ENCODE peak calls at places on chromosomes 7 and 10, in five cellular contexts. One of them, this sample, is unnamed.

GRCh38 chr7:106420741-106421140 is 136.0 kb upstream of the NAMPT start:
- DNase-seq in CD4-positive, alpha-beta T cell: no peak
- DNase-seq in MCF 10A: no peak
- DNase-seq in foreskin fibroblast: no peak
- DNase-seq in adrenal gland: no peak
- DNase-seq in this sample: no peak

GRCh38 chr7:128427289-128427891 is 17.6 kb upstream of the IMPDH1 start:
- DNase-seq in CD4-positive, alpha-beta T cell: no peak
- DNase-seq in MCF 10A: peak; percentile 67
- DNase-seq in foreskin fibroblast: peak; percentile 18
- DNase-seq in adrenal gland: no peak
- DNase-seq in this sample: no peak

GRCh38 chr7:110977127-110977776 is 113.7 kb upstream of the LRRN3 start:
- DNase-seq in CD4-positive, alpha-beta T cell: no peak
- DNase-seq in MCF 10A: no peak
- DNase-seq in foreskin fibroblast: no peak
- DNase-seq in adrenal gland: no peak
- DNase-seq in this sample: no peak

GRCh38 chr7:102303669-102304422 is 17.2 kb downstream of the SH2B2 start:
- DNase-seq in CD4-positive, alpha-beta T cell: no peak
- DNase-seq in MCF 10A: no peak
- DNase-seq in foreskin fibroblast: no peak
- DNase-seq in adrenal gland: no peak
- DNase-seq in this sample: no peak

GRCh38 chr10:3755440-3756359 is 29.3 kb downstream of the KLF6 start:
- DNase-seq in CD4-positive, alpha-beta T cell: no peak
- DNase-seq in MCF 10A: no peak
- DNase-seq in foreskin fibroblast: peak; percentile 30
- DNase-seq in adrenal gland: peak; percentile 50
- DNase-seq in this sample: no peak

GRCh38 chr7:44373418-44373740 is 48.0 kb upstream of the CAMK2B start:
- DNase-seq in CD4-positive, alpha-beta T cell: no peak
- DNase-seq in MCF 10A: no peak
- DNase-seq in foreskin fibroblast: no peak
- DNase-seq in adrenal gland: no peak
- DNase-seq in this sample: no peak

GRCh38 chr7:19117081-19117869 is at the start of gene TWIST1:
- DNase-seq in CD4-positive, alpha-beta T cell: no peak
- DNase-seq in MCF 10A: peak; percentile 68
- DNase-seq in foreskin fibroblast: peak; percentile 99
- DNase-seq in adrenal gland: peak; percentile 46
- DNase-seq in this sample: peak; percentile 61

GRCh38 chr7:98137826-98138151 is 31.1 kb downstream of the LMTK2 start:
- DNase-seq in CD4-positive, alpha-beta T cell: no peak
- DNase-seq in MCF 10A: no peak
- DNase-seq in foreskin fibroblast: no peak
- DNase-seq in adrenal gland: no peak
- DNase-seq in this sample: no peak

GRCh38 chr7:14836006-14836405 is 66.5 kb downstream of the DGKB start:
- DNase-seq in CD4-positive, alpha-beta T cell: no peak
- DNase-seq in MCF 10A: no peak
- DNase-seq in foreskin fibroblast: no peak
- DNase-seq in adrenal gland: no peak
- DNase-seq in this sample: no peak

GRCh38 chr10:96470108-96470743 is 43.5 kb downstream of the TLL2 start:
- DNase-seq in CD4-positive, alpha-beta T cell: no peak
- DNase-seq in MCF 10A: peak; percentile 66
- DNase-seq in foreskin fibroblast: no peak
- DNase-seq in adrenal gland: peak; percentile 28
- DNase-seq in this sample: no peak

GRCh38 chr7:507623-508305 is 11.9 kb downstream of the PDGFA start:
- DNase-seq in CD4-positive, alpha-beta T cell: no peak
- DNase-seq in MCF 10A: no peak
- DNase-seq in foreskin fibroblast: no peak
- DNase-seq in adrenal gland: no peak
- DNase-seq in this sample: no peak

GRCh38 chr7:68725843-68726242 is 872.4 kb upstream of the AUTS2 start:
- DNase-seq in CD4-positive, alpha-beta T cell: no peak
- DNase-seq in MCF 10A: no peak
- DNase-seq in foreskin fibroblast: no peak
- DNase-seq in adrenal gland: no peak
- DNase-seq in this sample: no peak
- TF ChIP-seq CTCF in CD4-positive, alpha-beta T cell: no peak
- TF ChIP-seq CTCF in MCF 10A: no peak
- TF ChIP-seq CTCF in foreskin fibroblast: no peak
- TF ChIP-seq CTCF in adrenal gland: no peak
- TF ChIP-seq CTCF in this sample: no peak

GRCh38 chr7:95190515-95190914 is 133.8 kb downstream of the PON1 start:
- DNase-seq in CD4-positive, alpha-beta T cell: no peak
- DNase-seq in MCF 10A: no peak
- DNase-seq in foreskin fibroblast: no peak
- DNase-seq in adrenal gland: no peak
- DNase-seq in this sample: no peak
- TF ChIP-seq CTCF in CD4-positive, alpha-beta T cell: no peak
- TF ChIP-seq CTCF in MCF 10A: no peak
- TF ChIP-seq CTCF in foreskin fibroblast: no peak
- TF ChIP-seq CTCF in adrenal gland: no peak
- TF ChIP-seq CTCF in this sample: no peak

DNA sequence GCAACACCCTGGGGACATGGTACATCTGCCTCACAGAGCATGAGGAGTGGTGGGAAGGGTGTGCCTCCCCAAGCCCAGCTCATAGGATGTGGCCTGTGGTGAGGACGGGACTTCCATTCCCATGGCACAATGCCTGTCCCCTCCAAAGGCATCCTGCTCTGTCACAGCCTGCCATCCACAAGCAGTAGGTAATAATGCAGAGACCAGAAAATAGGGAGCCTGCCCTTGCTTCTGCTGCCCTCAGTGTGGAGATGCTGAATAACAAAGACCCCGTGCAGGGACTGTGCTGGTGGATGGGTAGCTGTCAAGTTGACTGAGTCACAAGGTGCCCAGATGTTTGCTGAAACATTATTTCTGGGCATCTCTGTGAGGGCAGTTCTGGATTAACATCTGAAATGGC is 199.9 kb upstream of the GRB10 start:
- DNase-seq in CD4-positive, alpha-beta T cell: no peak
- DNase-seq in MCF 10A: no peak
- DNase-seq in foreskin fibroblast: no peak
- DNase-seq in adrenal gland: no peak
- DNase-seq in this sample: no peak
- TF ChIP-seq CTCF in CD4-positive, alpha-beta T cell: no peak
- TF ChIP-seq CTCF in MCF 10A: no peak
- TF ChIP-seq CTCF in foreskin fibroblast: no peak
- TF ChIP-seq CTCF in adrenal gland: no peak
- TF ChIP-seq CTCF in this sample: no peak

DNA sequence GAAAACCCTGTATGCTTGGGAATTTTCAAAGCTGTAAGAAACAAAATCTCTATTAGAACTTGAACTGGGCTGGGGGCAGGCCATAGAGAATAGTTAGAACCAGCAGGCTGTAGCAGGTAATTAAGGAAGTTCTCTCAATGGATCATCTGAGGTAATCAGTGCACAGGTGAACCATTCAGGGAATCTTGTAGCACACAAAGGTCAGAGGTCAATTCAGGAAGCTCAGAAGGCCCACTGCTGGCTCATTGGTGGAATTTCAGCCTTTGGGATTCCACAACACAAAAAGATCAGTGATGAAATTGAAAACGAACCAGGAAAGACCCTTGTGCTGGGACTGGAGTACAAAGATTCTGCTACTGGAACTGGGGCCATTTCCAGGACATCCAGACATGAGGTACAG is 82.0 kb downstream of the TMEM168 start:
- DNase-seq in CD4-positive, alpha-beta T cell: no peak
- DNase-seq in MCF 10A: peak; percentile 1
- DNase-seq in foreskin fibroblast: no peak
- DNase-seq in adrenal gland: no peak
- DNase-seq in this sample: no peak
- TF ChIP-seq CTCF in CD4-positive, alpha-beta T cell: no peak
- TF ChIP-seq CTCF in MCF 10A: no peak
- TF ChIP-seq CTCF in foreskin fibroblast: no peak
- TF ChIP-seq CTCF in adrenal gland: no peak
- TF ChIP-seq CTCF in this sample: no peak

GRCh38 chr10:124419635-124420034 is 912 bp upstream of the OAT start:
- DNase-seq in CD4-positive, alpha-beta T cell: no peak
- DNase-seq in MCF 10A: no peak
- DNase-seq in foreskin fibroblast: no peak
- DNase-seq in adrenal gland: peak; percentile 30
- DNase-seq in this sample: no peak

GRCh38 chr10:124417846-124418725 is 637 bp downstream of the OAT start:
- DNase-seq in CD4-positive, alpha-beta T cell: peak; percentile 18
- DNase-seq in MCF 10A: peak; percentile 55
- DNase-seq in foreskin fibroblast: peak; percentile 43
- DNase-seq in adrenal gland: peak; percentile 67
- DNase-seq in this sample: peak; percentile 28

GRCh38 chr10:124420254-124420653 is 1.5 kb upstream of the OAT start:
- DNase-seq in CD4-positive, alpha-beta T cell: no peak
- DNase-seq in MCF 10A: no peak
- DNase-seq in foreskin fibroblast: no peak
- DNase-seq in adrenal gland: no peak
- DNase-seq in this sample: no peak

GRCh38 chr10:124416733-124417132 is 2.0 kb downstream of the OAT start:
- DNase-seq in CD4-positive, alpha-beta T cell: no peak
- DNase-seq in MCF 10A: peak; percentile 40
- DNase-seq in foreskin fibroblast: peak; percentile 6
- DNase-seq in adrenal gland: no peak
- DNase-seq in this sample: no peak

DNA sequence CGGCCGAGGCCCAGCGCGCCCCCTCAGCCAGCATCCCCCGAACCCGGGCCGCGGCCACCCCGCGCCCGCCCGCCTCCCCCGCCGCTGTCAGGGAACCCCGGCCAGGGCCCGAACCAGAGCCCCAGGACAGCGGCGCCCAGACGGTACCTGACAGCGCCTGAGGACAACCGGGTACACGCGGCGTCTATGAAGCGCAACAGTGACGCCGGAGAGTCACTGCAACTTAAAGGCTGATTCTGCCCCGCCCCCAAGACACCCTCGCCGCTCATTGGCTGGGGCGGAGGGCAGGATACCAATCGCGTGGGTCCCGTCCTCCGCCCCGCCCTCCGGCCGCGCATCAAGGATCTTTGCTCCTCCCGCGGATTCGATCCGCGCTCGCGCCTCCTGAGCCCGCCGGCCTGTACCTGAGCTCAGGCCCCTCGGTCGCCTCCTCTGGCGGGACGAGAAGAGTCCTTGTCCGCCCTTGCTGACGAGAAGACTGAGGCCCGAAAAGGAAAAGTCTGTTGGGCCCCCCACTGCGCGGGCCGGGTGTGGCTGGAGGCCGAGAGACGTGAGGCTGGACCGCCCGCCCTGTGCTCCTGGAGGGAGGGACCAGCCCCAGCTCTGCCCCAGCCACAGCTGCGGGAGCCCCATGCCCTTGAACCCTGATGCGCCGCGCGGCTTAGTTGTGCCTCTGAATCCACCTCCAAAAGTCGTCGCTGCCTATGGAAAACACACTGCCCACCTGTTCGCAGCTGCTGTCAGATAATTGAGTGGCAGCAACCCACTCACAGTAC is at the start of gene OAT:
- DNase-seq in CD4-positive, alpha-beta T cell: peak; percentile 93
- DNase-seq in MCF 10A: peak; percentile 97
- DNase-seq in foreskin fibroblast: peak; percentile 94
- DNase-seq in adrenal gland: peak; percentile 98
- DNase-seq in this sample: peak; percentile 96
- TF ChIP-seq CTCF in CD4-positive, alpha-beta T cell: no peak
- TF ChIP-seq CTCF in MCF 10A: no peak
- TF ChIP-seq CTCF in foreskin fibroblast: no peak
- TF ChIP-seq CTCF in adrenal gland: no peak
- TF ChIP-seq CTCF in this sample: no peak

GRCh38 chr10:119003572-119004289 is 25.8 kb upstream of the NANOS1 start:
- DNase-seq in CD4-positive, alpha-beta T cell: no peak
- DNase-seq in MCF 10A: peak; percentile 60
- DNase-seq in foreskin fibroblast: no peak
- DNase-seq in adrenal gland: no peak
- DNase-seq in this sample: no peak
- TF ChIP-seq CTCF in CD4-positive, alpha-beta T cell: no peak
- TF ChIP-seq CTCF in MCF 10A: no peak
- TF ChIP-seq CTCF in foreskin fibroblast: no peak
- TF ChIP-seq CTCF in adrenal gland: no peak
- TF ChIP-seq CTCF in this sample: no peak

DNA sequence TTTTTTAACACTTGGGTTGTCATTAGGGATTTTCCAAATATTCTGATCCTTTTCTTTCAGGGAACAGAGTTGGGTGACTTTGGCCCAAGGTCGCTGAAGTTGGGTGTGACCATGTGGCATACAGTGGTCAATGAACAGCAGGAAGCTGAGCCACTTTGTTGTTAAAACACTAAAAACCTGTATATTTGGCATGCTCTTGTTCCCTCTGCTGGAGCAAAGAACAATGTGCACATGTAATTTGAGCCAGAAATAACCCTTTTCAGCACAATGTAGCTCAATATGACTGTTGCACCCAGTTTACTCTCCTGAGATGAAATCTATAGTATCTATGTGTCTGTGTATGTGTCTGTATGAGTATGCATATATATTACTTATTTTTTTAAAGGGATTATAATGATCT is 74.9 kb downstream of the ADCYAP1R1 start:
- DNase-seq in CD4-positive, alpha-beta T cell: no peak
- DNase-seq in MCF 10A: peak; percentile 12
- DNase-seq in foreskin fibroblast: peak; percentile 14
- DNase-seq in adrenal gland: no peak
- DNase-seq in this sample: no peak
- TF ChIP-seq CTCF in CD4-positive, alpha-beta T cell: no peak
- TF ChIP-seq CTCF in MCF 10A: no peak
- TF ChIP-seq CTCF in foreskin fibroblast: peak; percentile 41
- TF ChIP-seq CTCF in adrenal gland: peak; percentile 21
- TF ChIP-seq CTCF in this sample: no peak

DNA sequence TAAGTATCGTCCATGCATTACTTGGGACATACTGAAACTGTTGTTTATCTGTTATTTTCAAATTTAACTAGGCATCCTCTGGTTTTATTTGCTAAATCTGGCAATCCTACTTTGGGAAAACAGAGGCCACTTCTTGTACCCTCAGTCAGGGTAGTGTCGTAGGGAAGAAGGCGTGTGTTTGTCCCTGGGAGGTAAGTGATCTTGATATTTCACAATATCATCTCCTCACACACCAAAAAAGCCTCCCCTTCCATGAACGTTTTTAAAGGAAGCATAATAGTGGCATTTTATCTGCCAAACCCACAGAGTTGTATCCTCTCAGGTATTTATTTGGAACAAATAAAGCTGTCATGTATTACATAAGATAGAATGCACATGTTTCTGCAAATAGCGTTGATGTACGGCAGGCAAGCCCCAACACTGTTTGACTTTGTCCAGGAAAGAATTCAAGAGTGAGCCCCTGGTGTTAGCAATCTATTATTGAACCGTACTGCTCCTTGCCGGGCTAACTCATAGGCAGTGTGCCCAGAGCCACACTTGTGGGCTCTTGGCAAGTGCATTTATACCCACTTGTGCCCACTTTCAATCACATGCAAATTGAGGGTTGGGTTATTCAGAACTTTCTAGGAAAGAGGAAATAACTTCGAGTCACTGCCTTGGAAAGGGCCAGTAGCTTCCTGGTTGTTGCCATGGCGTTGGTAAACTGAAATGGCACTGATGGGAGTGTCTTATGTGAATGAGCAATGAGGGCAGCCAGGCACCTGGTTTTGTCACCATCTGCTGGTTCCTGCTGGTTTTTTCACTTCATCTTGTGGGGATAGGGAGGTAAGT is 266.0 kb downstream of the USP6NL start:
- DNase-seq in CD4-positive, alpha-beta T cell: no peak
- DNase-seq in MCF 10A: peak; percentile 21
- DNase-seq in foreskin fibroblast: peak; percentile 4
- DNase-seq in adrenal gland: no peak
- DNase-seq in this sample: no peak
- TF ChIP-seq CTCF in CD4-positive, alpha-beta T cell: no peak
- TF ChIP-seq CTCF in MCF 10A: no peak
- TF ChIP-seq CTCF in foreskin fibroblast: no peak
- TF ChIP-seq CTCF in adrenal gland: no peak
- TF ChIP-seq CTCF in this sample: no peak

GRCh38 chr7:75914655-75915415 is at the start of gene POR:
- DNase-seq in CD4-positive, alpha-beta T cell: peak; percentile 97
- DNase-seq in MCF 10A: peak; percentile 89
- DNase-seq in foreskin fibroblast: peak; percentile 93
- DNase-seq in adrenal gland: peak; percentile 96
- DNase-seq in this sample: peak; percentile 93
- TF ChIP-seq CTCF in CD4-positive, alpha-beta T cell: no peak
- TF ChIP-seq CTCF in MCF 10A: no peak
- TF ChIP-seq CTCF in foreskin fibroblast: no peak
- TF ChIP-seq CTCF in adrenal gland: no peak
- TF ChIP-seq CTCF in this sample: no peak

This sample was measured in mesothelial cell of epicardium.